ENCODE peak calls at places on chromosomes 6 and 20, in seven cellular contexts. One of them, this sample, is unnamed.

GRCh38 chr20:64039293-64040160 is 3.5 kb downstream of the C20orf204 start:
- DNase-seq in GM12878: no peak
- DNase-seq in SK-N-SH: no peak
- DNase-seq in K562: peak; percentile 28
- DNase-seq in GM12891: no peak
- DNase-seq in H1: no peak
- DNase-seq in HepG2: no peak
- DNase-seq in this sample: no peak

GRCh38 chr20:24164360-24164759 is 175.8 kb upstream of the GGTLC1 start:
- DNase-seq in K562: peak; percentile 16
- DNase-seq in SK-N-SH: peak; percentile 46
- DNase-seq in HepG2: peak; percentile 21
- DNase-seq in GM12878: no peak
- DNase-seq in GM12891: no peak
- DNase-seq in H1: peak; percentile 81
- DNase-seq in this sample: no peak

GRCh38 chr6:42390228-42390934 is 61.3 kb downstream of the TRERF1 start:
- DNase-seq in GM12878: no peak
- DNase-seq in K562: no peak
- DNase-seq in SK-N-SH: no peak
- DNase-seq in GM12891: no peak
- DNase-seq in H1: no peak
- DNase-seq in HepG2: no peak
- DNase-seq in this sample: no peak

GRCh38 chr20:16258766-16259165 is 314.5 kb downstream of the KIF16B start:
- DNase-seq in K562: no peak
- DNase-seq in GM12878: no peak
- DNase-seq in HepG2: no peak
- DNase-seq in GM12891: no peak
- DNase-seq in H1: no peak
- DNase-seq in SK-N-SH: no peak
- DNase-seq in this sample: no peak

GRCh38 chr6:161031721-161032495 is 40.3 kb downstream of the MAP3K4 start:
- DNase-seq in GM12891: no peak
- DNase-seq in SK-N-SH: no peak
- DNase-seq in HepG2: peak; percentile 18
- DNase-seq in H1: no peak
- DNase-seq in GM12878: no peak
- DNase-seq in K562: no peak
- DNase-seq in this sample: no peak

GRCh38 chr20:49583343-49583668 is 15.4 kb upstream of the PTGIS start:
- DNase-seq in GM12891: no peak
- DNase-seq in HepG2: no peak
- DNase-seq in SK-N-SH: no peak
- DNase-seq in GM12878: no peak
- DNase-seq in K562: no peak
- DNase-seq in H1: no peak
- DNase-seq in this sample: no peak

GRCh38 chr20:48384147-48384818 is 443.5 kb downstream of the PREX1 start:
- DNase-seq in SK-N-SH: peak; percentile 77
- DNase-seq in GM12891: no peak
- DNase-seq in H1: peak; percentile 92
- DNase-seq in HepG2: no peak
- DNase-seq in K562: peak; percentile 90
- DNase-seq in GM12878: no peak
- DNase-seq in this sample: peak; percentile 43

GRCh38 chr20:51541189-51542032 is 1.1 kb downstream of the NFATC2 start:
- DNase-seq in K562: peak; percentile 64
- DNase-seq in H1: no peak
- DNase-seq in GM12878: no peak
- DNase-seq in SK-N-SH: no peak
- DNase-seq in GM12891: no peak
- DNase-seq in HepG2: peak; percentile 87
- DNase-seq in this sample: no peak

GRCh38 chr20:6075428-6076219 is 21.8 kb upstream of the LRRN4 start:
- DNase-seq in HepG2: no peak
- DNase-seq in K562: no peak
- DNase-seq in GM12878: no peak
- DNase-seq in SK-N-SH: no peak
- DNase-seq in GM12891: no peak
- DNase-seq in H1: no peak
- DNase-seq in this sample: no peak

GRCh38 chr20:49865559-49865958 is 49.8 kb downstream of the SPATA2 start:
- DNase-seq in H1: no peak
- DNase-seq in GM12891: no peak
- DNase-seq in SK-N-SH: no peak
- DNase-seq in GM12878: no peak
- DNase-seq in HepG2: no peak
- DNase-seq in K562: no peak
- DNase-seq in this sample: no peak

GRCh38 chr20:43776691-43777090 is 49.9 kb upstream of the GTSF1L start:
- DNase-seq in K562: no peak
- DNase-seq in SK-N-SH: no peak
- DNase-seq in H1: no peak
- DNase-seq in GM12891: no peak
- DNase-seq in GM12878: no peak
- DNase-seq in HepG2: no peak
- DNase-seq in this sample: no peak

GRCh38 chr6:168377856-168378832 is 58.6 kb upstream of the DACT2 start:
- DNase-seq in HepG2: no peak
- DNase-seq in GM12891: no peak
- DNase-seq in SK-N-SH: no peak
- DNase-seq in H1: no peak
- DNase-seq in K562: no peak
- DNase-seq in GM12878: no peak
- DNase-seq in this sample: no peak

GRCh38 chr20:62772994-62773858 is 23.0 kb upstream of the MRGBP start:
- DNase-seq in SK-N-SH: no peak
- DNase-seq in H1: no peak
- DNase-seq in GM12891: no peak
- DNase-seq in GM12878: no peak
- DNase-seq in HepG2: no peak
- DNase-seq in K562: no peak
- DNase-seq in this sample: no peak

GRCh38 chr6:161564951-161565350 is 291.1 kb upstream of the AGPAT4 start:
- DNase-seq in GM12891: no peak
- DNase-seq in SK-N-SH: no peak
- DNase-seq in K562: no peak
- DNase-seq in H1: no peak
- DNase-seq in GM12878: no peak
- DNase-seq in HepG2: no peak
- DNase-seq in this sample: no peak

GRCh38 chr6:80769101-80769500 is 662.6 kb downstream of the BCKDHB start:
- DNase-seq in GM12878: no peak
- DNase-seq in SK-N-SH: no peak
- DNase-seq in HepG2: no peak
- DNase-seq in K562: no peak
- DNase-seq in H1: no peak
- DNase-seq in GM12891: no peak
- DNase-seq in this sample: no peak

GRCh38 chr6:111793711-111794111 is 79.5 kb downstream of the FYN start:
- DNase-seq in H1: no peak
- DNase-seq in GM12891: no peak
- DNase-seq in SK-N-SH: no peak
- DNase-seq in K562: no peak
- DNase-seq in HepG2: peak; percentile 86
- DNase-seq in GM12878: no peak
- DNase-seq in this sample: no peak

GRCh38 chr6:44057238-44057930 is 69.9 kb downstream of the MRPL14 start:
- DNase-seq in GM12891: no peak
- DNase-seq in HepG2: no peak
- DNase-seq in K562: peak; percentile 75
- DNase-seq in GM12878: no peak
- DNase-seq in SK-N-SH: no peak
- DNase-seq in H1: no peak
- DNase-seq in this sample: no peak

GRCh38 chr6:43457643-43458042 is 2.3 kb upstream of the DLK2 start:
- DNase-seq in K562: no peak
- DNase-seq in GM12878: no peak
- DNase-seq in GM12891: no peak
- DNase-seq in SK-N-SH: no peak
- DNase-seq in H1: no peak
- DNase-seq in HepG2: no peak
- DNase-seq in this sample: no peak

GRCh38 chr20:49675368-49676151 is 38.1 kb downstream of the B4GALT5 start:
- DNase-seq in SK-N-SH: no peak
- DNase-seq in K562: no peak
- DNase-seq in GM12878: peak; percentile 86
- DNase-seq in HepG2: peak; percentile 89
- DNase-seq in GM12891: no peak
- DNase-seq in H1: no peak
- DNase-seq in this sample: no peak

DNA sequence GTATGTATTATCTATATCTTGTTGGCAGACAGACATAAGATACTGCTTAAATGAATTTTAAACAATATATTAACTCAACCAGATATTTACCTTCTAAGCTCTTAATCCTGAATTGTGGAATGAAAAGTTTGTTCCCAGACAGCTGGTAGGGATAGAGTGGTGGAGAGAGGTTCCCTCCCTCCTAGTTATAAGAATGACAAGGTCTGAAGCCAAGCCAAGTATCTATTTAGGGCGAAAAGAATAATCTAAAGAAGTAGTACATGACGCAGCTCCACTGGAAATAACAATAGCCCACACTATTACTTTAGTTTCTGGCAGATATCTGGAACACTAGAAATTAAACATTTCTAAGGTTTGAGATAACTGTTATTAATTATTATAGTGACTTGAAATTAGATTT is 104.3 kb downstream of the AHI1 start:
- DNase-seq in GM12891: no peak
- DNase-seq in K562: no peak
- DNase-seq in GM12878: no peak
- DNase-seq in HepG2: no peak
- DNase-seq in SK-N-SH: no peak
- DNase-seq in H1: no peak
- DNase-seq in this sample: no peak
- TF ChIP-seq TAF1 in GM12891: no peak
- TF ChIP-seq TAF1 in K562: no peak
- TF ChIP-seq TAF1 in GM12878: no peak
- TF ChIP-seq TAF1 in HepG2: no peak
- TF ChIP-seq TAF1 in SK-N-SH: no peak
- TF ChIP-seq TAF1 in H1: no peak
- TF ChIP-seq TAF1 in this sample: no peak

GRCh38 chr20:36101201-36101600 is 53.3 kb upstream of the EPB41L1 start:
- DNase-seq in H1: no peak
- DNase-seq in K562: no peak
- DNase-seq in GM12891: no peak
- DNase-seq in GM12878: no peak
- DNase-seq in SK-N-SH: no peak
- DNase-seq in HepG2: no peak
- DNase-seq in this sample: no peak
- TF ChIP-seq TAF1 in H1: no peak
- TF ChIP-seq TAF1 in K562: no peak
- TF ChIP-seq TAF1 in GM12891: no peak
- TF ChIP-seq TAF1 in GM12878: no peak
- TF ChIP-seq TAF1 in SK-N-SH: no peak
- TF ChIP-seq TAF1 in HepG2: no peak
- TF ChIP-seq TAF1 in this sample: no peak

GRCh38 chr6:34201455-34202098 is 35.1 kb upstream of the HMGA1 start:
- DNase-seq in GM12891: no peak
- DNase-seq in K562: no peak
- DNase-seq in SK-N-SH: no peak
- DNase-seq in GM12878: no peak
- DNase-seq in HepG2: no peak
- DNase-seq in H1: no peak
- DNase-seq in this sample: no peak
- TF ChIP-seq TAF1 in GM12891: no peak
- TF ChIP-seq TAF1 in K562: no peak
- TF ChIP-seq TAF1 in SK-N-SH: no peak
- TF ChIP-seq TAF1 in GM12878: no peak
- TF ChIP-seq TAF1 in HepG2: no peak
- TF ChIP-seq TAF1 in H1: no peak
- TF ChIP-seq TAF1 in this sample: no peak

GRCh38 chr6:34511923-34512737 is 44.0 kb downstream of the SPDEF start:
- DNase-seq in HepG2: no peak
- DNase-seq in H1: no peak
- DNase-seq in SK-N-SH: no peak
- DNase-seq in GM12891: no peak
- DNase-seq in GM12878: no peak
- DNase-seq in K562: no peak
- DNase-seq in this sample: no peak
- TF ChIP-seq TAF1 in HepG2: no peak
- TF ChIP-seq TAF1 in H1: no peak
- TF ChIP-seq TAF1 in SK-N-SH: no peak
- TF ChIP-seq TAF1 in GM12891: no peak
- TF ChIP-seq TAF1 in GM12878: no peak
- TF ChIP-seq TAF1 in K562: no peak
- TF ChIP-seq TAF1 in this sample: no peak

DNA sequence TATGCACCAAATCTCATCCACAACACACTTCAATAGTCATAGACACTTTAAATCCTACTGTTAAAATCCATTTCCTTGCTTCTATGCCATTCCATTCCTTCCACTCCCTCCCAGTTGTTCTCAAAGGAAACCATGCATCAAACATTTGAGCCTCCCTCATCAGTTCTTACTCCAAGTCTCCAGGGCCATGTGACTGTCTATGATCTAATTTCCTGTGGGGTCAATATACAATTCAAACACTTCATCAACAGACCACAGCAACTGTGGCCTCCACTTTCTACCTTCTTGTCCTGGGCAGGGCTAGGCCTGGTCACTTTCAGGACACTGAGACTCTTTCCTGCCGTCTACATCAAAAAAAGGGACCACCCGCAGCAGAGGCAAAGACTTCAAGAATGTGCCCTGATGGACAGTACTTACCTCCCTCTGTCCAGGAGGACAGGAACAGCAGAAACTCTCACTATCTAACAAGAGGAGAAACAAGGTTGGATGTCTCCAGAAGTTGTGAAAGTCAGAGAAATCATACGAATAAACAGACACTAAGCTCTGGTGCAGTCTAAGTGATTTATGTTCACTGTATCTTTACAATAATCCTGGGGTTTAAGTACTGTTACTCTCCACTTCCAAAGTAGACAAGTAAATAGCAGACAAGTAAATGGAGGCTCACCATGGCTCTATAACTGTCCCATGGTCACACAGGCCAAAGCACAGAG is 160.2 kb downstream of the QRSL1 start:
- DNase-seq in K562: no peak
- DNase-seq in GM12878: no peak
- DNase-seq in H1: no peak
- DNase-seq in HepG2: no peak
- DNase-seq in SK-N-SH: no peak
- DNase-seq in GM12891: no peak
- DNase-seq in this sample: no peak
- TF ChIP-seq TAF1 in K562: no peak
- TF ChIP-seq TAF1 in GM12878: no peak
- TF ChIP-seq TAF1 in H1: no peak
- TF ChIP-seq TAF1 in HepG2: no peak
- TF ChIP-seq TAF1 in SK-N-SH: no peak
- TF ChIP-seq TAF1 in GM12891: no peak
- TF ChIP-seq TAF1 in this sample: no peak

GRCh38 chr20:46984391-46984790 is 89.7 kb downstream of the EYA2 start:
- DNase-seq in K562: no peak
- DNase-seq in HepG2: no peak
- DNase-seq in GM12878: no peak
- DNase-seq in GM12891: no peak
- DNase-seq in H1: no peak
- DNase-seq in SK-N-SH: no peak
- DNase-seq in this sample: no peak
- TF ChIP-seq TAF1 in K562: no peak
- TF ChIP-seq TAF1 in HepG2: no peak
- TF ChIP-seq TAF1 in GM12878: no peak
- TF ChIP-seq TAF1 in GM12891: no peak
- TF ChIP-seq TAF1 in H1: no peak
- TF ChIP-seq TAF1 in SK-N-SH: no peak
- TF ChIP-seq TAF1 in this sample: no peak

GRCh38 chr6:83609248-83609647 is 96.9 kb downstream of the PRSS35 start:
- DNase-seq in GM12891: no peak
- DNase-seq in K562: no peak
- DNase-seq in SK-N-SH: peak; percentile 80
- DNase-seq in H1: no peak
- DNase-seq in GM12878: no peak
- DNase-seq in HepG2: no peak
- DNase-seq in this sample: no peak
- TF ChIP-seq TAF1 in GM12891: no peak
- TF ChIP-seq TAF1 in K562: no peak
- TF ChIP-seq TAF1 in SK-N-SH: no peak
- TF ChIP-seq TAF1 in H1: no peak
- TF ChIP-seq TAF1 in GM12878: no peak
- TF ChIP-seq TAF1 in HepG2: no peak
- TF ChIP-seq TAF1 in this sample: no peak

This sample was measured in GM12892.